ENCODE peak calls at places on chromosomes 11 and 22, in nine cellular contexts. Z is psoas muscle; C is choroid plexus epithelial cell; M is effector CD4-positive, alpha-beta T cell; I is T-cell; A is lower lobe of right lung; E is left lobe of liver; P is esophagus squamous epithelium; Q is GM04504. T is an unnamed sample.

GRCh38 chr11:17416492-17416891 is 28.0 kb upstream of the KCNJ11 start:
- DNase-seq in Z (no peak), C (no peak), M (no peak), I (no peak), A (no peak), E (no peak), P (no peak), Q (no peak), T (no peak)

GRCh38 chr11:47355283-47356128 is 3.0 kb upstream of the MYBPC3 start:
- DNase-seq in Z (peak), C (peak), M (no peak), I (no peak), A (peak), E (peak), P (no peak), Q (peak), T (no peak)

GRCh38 chr11:73141031-73141308 is 1.1 kb downstream of the FCHSD2 start:
- DNase-seq in Z (peak), C (no peak), M (no peak), I (peak), A (peak), E (peak), P (no peak), Q (no peak), T (no peak)

GRCh38 chr22:40743740-40744139 is 64.5 kb downstream of the MCHR1 start:
- DNase-seq in Z (no peak), C (no peak), M (no peak), I (no peak), A (no peak), E (no peak), P (no peak), Q (no peak), T (no peak)

GRCh38 chr11:115194798-115195101 is 309.5 kb downstream of the CADM1 start:
- DNase-seq in Z (no peak), C (no peak), M (no peak), I (no peak), A (no peak), E (no peak), P (no peak), Q (no peak), T (no peak)

GRCh38 chr11:72239296-72239848 is 4.6 kb downstream of the PHOX2A start:
- DNase-seq in Z (peak), C (peak), M (no peak), I (no peak), A (peak), E (no peak), P (no peak), Q (peak), T (no peak)

GRCh38 chr11:73270089-73270854 is 1.9 kb upstream of the P2RY6 start:
- DNase-seq in Z (no peak), C (no peak), M (no peak), I (no peak), A (no peak), E (peak), P (no peak), Q (no peak), T (no peak)

GRCh38 chr11:2703487-2704141 is 3.8 kb upstream of the KCNQ1OT1 start:
- DNase-seq in Z (peak), C (peak), M (no peak), I (no peak), A (peak), E (no peak), P (no peak), Q (no peak), T (no peak)

GRCh38 chr11:83156996-83157754 is at the start of gene PCF11:
- DNase-seq in Z (no peak), C (no peak), M (no peak), I (no peak), A (no peak), E (no peak), P (no peak), Q (no peak), T (no peak)

GRCh38 chr11:36059660-36060059 is 115.8 kb downstream of the LDLRAD3 start:
- DNase-seq in Z (no peak), C (no peak), M (no peak), I (no peak), A (no peak), E (no peak), P (no peak), Q (no peak), T (no peak)

GRCh38 chr22:33922268-33922667 is 2.0 kb upstream of the LARGE1 start:
- DNase-seq in Z (peak), C (peak), M (no peak), I (no peak), A (no peak), E (peak), P (no peak), Q (no peak), T (no peak)

GRCh38 chr11:63448646-63449045 is 42.3 kb downstream of the PLAAT5 start:
- DNase-seq in Z (no peak), C (no peak), M (no peak), I (no peak), A (no peak), E (no peak), P (no peak), Q (no peak), T (no peak)

GRCh38 chr22:23591203-23591791 is 11.2 kb upstream of the IGLL1 start:
- DNase-seq in Z (no peak), C (peak), M (peak), I (peak), A (peak), E (peak), P (no peak), Q (peak), T (peak)

GRCh38 chr22:29769723-29770321 is 2.7 kb downstream of the UQCR10 start:
- DNase-seq in Z (no peak), C (no peak), M (no peak), I (no peak), A (no peak), E (no peak), P (no peak), Q (no peak), T (no peak)

GRCh38 chr22:36457688-36458450 is 23.6 kb downstream of the TXN2 start:
- DNase-seq in Z (peak), C (peak), M (no peak), I (no peak), A (no peak), E (no peak), P (no peak), Q (no peak), T (no peak)

GRCh38 chr11:74462009-74462408 is 5.3 kb downstream of the KCNE3 start:
- DNase-seq in Z (peak), C (peak), M (no peak), I (peak), A (peak), E (peak), P (no peak), Q (no peak), T (no peak)

GRCh38 chr11:43789700-43790443 is 90.8 kb upstream of the ALKBH3 start:
- DNase-seq in Z (no peak), C (peak), M (no peak), I (no peak), A (no peak), E (no peak), P (no peak), Q (no peak), T (no peak)

GRCh38 chr11:720642-721346 is 14.8 kb downstream of the EPS8L2 start:
- DNase-seq in Z (no peak), C (no peak), M (peak), I (no peak), A (no peak), E (peak), P (no peak), Q (no peak), T (no peak)

GRCh38 chr22:27065259-27065658 is 407.9 kb downstream of the MIAT start:
- DNase-seq in Z (no peak), C (no peak), M (no peak), I (no peak), A (no peak), E (no peak), P (no peak), Q (no peak), T (no peak)

GRCh38 chr11:128354476-128354875 is 232.9 kb downstream of the ETS1 start:
- DNase-seq in Z (no peak), C (no peak), M (no peak), I (no peak), A (no peak), E (no peak), P (no peak), Q (no peak), T (no peak)

GRCh38 chr22:30628491-30628890 is 7.1 kb upstream of the SLC35E4 start:
- DNase-seq in Z (no peak), C (no peak), M (no peak), I (no peak), A (no peak), E (no peak), P (no peak), Q (no peak), T (no peak)

GRCh38 chr11:96567193-96567592 is 177.4 kb downstream of the JRKL start:
- DNase-seq in Z (no peak), C (peak), M (no peak), I (no peak), A (no peak), E (no peak), P (no peak), Q (no peak), T (no peak)

GRCh38 chr11:13216019-13217006 is 61.3 kb upstream of the BMAL1 start:
- DNase-seq in Z (no peak), C (peak), M (no peak), I (no peak), A (no peak), E (no peak), P (no peak), Q (peak), T (no peak)